ENCODE peak calls at places on chromosome 20, in six cellular contexts. A, K, C, O, M and V are unnamed samples.

GRCh38 chr20:44768854-44769480 is 23.3 kb downstream of the KCNK15 start:
- DNase-seq in A (no peak), K (no peak), C (no peak), O (no peak), M (no peak), V (no peak)

GRCh38 chr20:19401096-19401495 is 188.7 kb downstream of the SLC24A3 start:
- DNase-seq in A (no peak), K (no peak), C (no peak), O (no peak), M (no peak), V (no peak)

GRCh38 chr20:49482621-49483017 is at the start of gene KCNB1:
- DNase-seq in A (no peak), K (peak; percentile 40), C (peak; percentile 41), O (peak; percentile 62), M (peak; percentile 18), V (peak; percentile 75)

GRCh38 chr20:31666258-31667042 is 28.7 kb downstream of the COX4I2 start:
- DNase-seq in A (no peak), K (no peak), C (no peak), O (peak; percentile 61), M (peak; percentile 65), V (no peak)

GRCh38 chr20:46002008-46002407 is 6.7 kb upstream of the MMP9 start:
- DNase-seq in A (no peak), K (no peak), C (no peak), O (no peak), M (no peak), V (no peak)

GRCh38 chr20:44745560-44746366 is at the start of gene KCNK15:
- DNase-seq in A (no peak), K (no peak), C (peak; percentile 13), O (no peak), M (no peak), V (no peak)

GRCh38 chr20:18267815-18268214 is 20.5 kb upstream of the ZNF133 start:
- DNase-seq in A (no peak), K (no peak), C (no peak), O (no peak), M (no peak), V (no peak)

GRCh38 chr20:35739294-35740163 is 2.5 kb downstream of the RBM39 start:
- DNase-seq in A (no peak), K (peak; percentile 58), C (peak; percentile 69), O (no peak), M (peak; percentile 62), V (no peak)

GRCh38 chr20:63099426-63100267 is 92.9 kb upstream of the BHLHE23 start:
- DNase-seq in A (no peak), K (no peak), C (no peak), O (peak; percentile 30), M (no peak), V (peak; percentile 8)

GRCh38 chr20:64157878-64158277 is 6.4 kb upstream of the MYT1 start:
- DNase-seq in A (no peak), K (no peak), C (no peak), O (no peak), M (no peak), V (no peak)

GRCh38 chr20:33061626-33062025 is 7.9 kb downstream of the BPIFB3 start:
- DNase-seq in A (no peak), K (no peak), C (no peak), O (no peak), M (no peak), V (no peak)

GRCh38 chr20:44650777-44651493 is 564 bp downstream of the ADA start:
- DNase-seq in A (no peak), K (no peak), C (peak; percentile 30), O (no peak), M (peak; percentile 44), V (no peak)

GRCh38 chr20:41750137-41750536 is 132.0 kb upstream of the CHD6 start:
- DNase-seq in A (no peak), K (no peak), C (no peak), O (no peak), M (no peak), V (no peak)

GRCh38 chr20:37137547-37137946 is 41.6 kb upstream of the RPN2 start:
- DNase-seq in A (no peak), K (no peak), C (no peak), O (no peak), M (no peak), V (no peak)

GRCh38 chr20:19921349-19921793 is 95.8 kb upstream of the NAA20 start:
- DNase-seq in A (no peak), K (peak; percentile 87), C (no peak), O (peak; percentile 58), M (peak; percentile 82), V (no peak)

GRCh38 chr20:18005170-18005989 is 36.6 kb downstream of the MGME1 start:
- DNase-seq in A (no peak), K (no peak), C (no peak), O (no peak), M (no peak), V (no peak)

GRCh38 chr20:52103911-52104545 is 87.6 kb downstream of the ZFP64 start:
- DNase-seq in A (no peak), K (no peak), C (peak; percentile 13), O (no peak), M (peak; percentile 13), V (no peak)

GRCh38 chr20:32358883-32359632 is 927 bp downstream of the ASXL1 start:
- DNase-seq in A (no peak), K (peak; percentile 58), C (peak; percentile 67), O (peak; percentile 81), M (peak; percentile 54), V (peak; percentile 69)

GRCh38 chr20:8364734-8365078 is 232.6 kb downstream of the PLCB1 start:
- DNase-seq in A (no peak), K (no peak), C (no peak), O (no peak), M (no peak), V (no peak)

GRCh38 chr20:24782221-24782620 is 166.8 kb upstream of the CST7 start:
- DNase-seq in A (no peak), K (no peak), C (no peak), O (peak; percentile 16), M (no peak), V (no peak)

GRCh38 chr20:24785141-24785924 is 163.7 kb upstream of the CST7 start:
- DNase-seq in A (peak; percentile 11), K (peak; percentile 85), C (peak; percentile 20), O (no peak), M (no peak), V (no peak)

GRCh38 chr20:24782801-24783630 is 166.1 kb upstream of the CST7 start:
- DNase-seq in A (no peak), K (no peak), C (no peak), O (no peak), M (no peak), V (no peak)

GRCh38 chr20:24784607-24785006 is 164.5 kb upstream of the CST7 start:
- DNase-seq in A (no peak), K (no peak), C (no peak), O (no peak), M (no peak), V (no peak)

GRCh38 chr20:24783631-24784492 is 165.2 kb upstream of the CST7 start:
- DNase-seq in A (no peak), K (no peak), C (no peak), O (no peak), M (no peak), V (no peak)
- TF ChIP-seq CTCF in A (no peak), K (no peak), C (no peak), O (no peak), M (no peak), V (no peak)

GRCh38 chr20:57221916-57222630 is 44.4 kb downstream of the BMP7 start:
- DNase-seq in A (no peak), K (no peak), C (no peak), O (no peak), M (no peak), V (no peak)

GRCh38 chr20:57225197-57225733 is 41.2 kb downstream of the BMP7 start:
- DNase-seq in A (no peak), K (no peak), C (no peak), O (no peak), M (no peak), V (no peak)

GRCh38 chr20:57224641-57225138 is 41.8 kb downstream of the BMP7 start:
- DNase-seq in A (no peak), K (peak; percentile 13), C (no peak), O (no peak), M (no peak), V (peak; percentile 47)

GRCh38 chr20:57222631-57222950 is 43.9 kb downstream of the BMP7 start:
- DNase-seq in A (no peak), K (no peak), C (no peak), O (no peak), M (no peak), V (no peak)

GRCh38 chr20:57223648-57224489 is 42.6 kb downstream of the BMP7 start:
- DNase-seq in A (no peak), K (peak; percentile 62), C (no peak), O (no peak), M (peak; percentile 42), V (no peak)
- TF ChIP-seq CTCF in A (no peak), K (no peak), C (no peak), O (no peak), M (no peak), V (no peak)

DNA sequence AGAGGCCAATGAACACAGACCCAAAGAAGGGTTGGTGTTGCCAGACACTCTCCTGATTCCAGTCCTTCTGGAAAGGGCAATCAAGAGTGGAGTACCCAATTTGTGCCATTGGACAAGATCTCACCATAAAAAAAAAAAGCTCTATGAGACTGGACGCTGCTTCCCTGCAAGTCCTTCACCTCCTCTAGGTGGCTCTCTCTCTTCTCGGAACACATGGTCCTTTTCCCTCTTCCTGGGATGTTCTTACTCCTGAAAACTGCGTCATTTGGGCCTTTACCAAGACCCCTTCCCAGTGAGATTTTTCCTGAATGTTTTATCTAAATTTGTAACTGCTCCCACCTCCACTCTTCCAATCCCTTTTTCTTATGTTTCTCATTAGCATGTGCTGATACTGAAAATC is 280.8 kb downstream of the FOXA2 start:
- DNase-seq in A (no peak), K (no peak), C (no peak), O (no peak), M (peak; percentile 7), V (no peak)
- TF ChIP-seq CTCF in A (no peak), K (peak; percentile 23), C (no peak), O (peak; percentile 25), M (peak; percentile 13), V (no peak)

GRCh38 chr20:6848992-6849391 is 81.5 kb downstream of the BMP2 start:
- DNase-seq in A (no peak), K (no peak), C (no peak), O (no peak), M (no peak), V (no peak)

GRCh38 chr20:6855074-6855473 is 87.6 kb downstream of the BMP2 start:
- DNase-seq in A (no peak), K (no peak), C (no peak), O (no peak), M (no peak), V (no peak)

GRCh38 chr20:6855806-6856205 is 88.3 kb downstream of the BMP2 start:
- DNase-seq in A (no peak), K (no peak), C (no peak), O (no peak), M (no peak), V (no peak)

GRCh38 chr20:6851136-6851535 is 83.7 kb downstream of the BMP2 start:
- DNase-seq in A (no peak), K (no peak), C (no peak), O (no peak), M (no peak), V (no peak)

DNA sequence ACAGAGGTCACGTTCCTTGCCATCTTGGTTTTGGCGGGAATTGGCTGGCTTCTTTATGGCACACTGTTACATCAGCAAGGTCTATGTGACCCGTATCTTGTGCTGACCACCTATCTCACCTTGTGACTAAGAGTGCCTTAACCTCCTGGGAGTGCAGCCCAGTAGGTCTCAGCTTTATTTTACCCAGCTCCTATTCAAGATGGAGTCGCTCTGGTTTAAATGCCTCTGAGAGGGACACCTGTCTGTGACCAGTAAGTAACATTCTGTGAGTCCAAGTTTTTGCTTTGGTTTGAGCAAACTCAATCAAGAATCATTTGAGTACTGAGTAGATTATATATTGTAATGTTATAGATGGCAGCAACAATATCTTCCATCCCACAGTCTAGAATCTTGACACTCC is 85.0 kb downstream of the BMP2 start:
- DNase-seq in A (no peak), K (no peak), C (no peak), O (no peak), M (no peak), V (no peak)
- TF ChIP-seq CTCF in A (no peak), K (no peak), C (no peak), O (no peak), M (no peak), V (no peak)